ENCODE peak calls at places on chromosomes 11 and 22, in six cellular contexts. H is GM12878, U is A549, N is K562, P is NB4, Z is HepG2. T is an unnamed sample.

GRCh38 chr11:27423125-27423524 is 49.5 kb downstream of the LGR4 start:
- DNase-seq in H (no peak), U (no peak), N (no peak), P (peak), Z (no peak), T (no peak)

GRCh38 chr22:23591846-23592245 is 11.8 kb upstream of the IGLL1 start:
- DNase-seq in H (no peak), U (no peak), N (no peak), P (no peak), Z (no peak), T (no peak)

GRCh38 chr11:33920838-33921613 is 29.1 kb upstream of the LMO2 start:
- DNase-seq in H (peak), U (no peak), N (no peak), P (peak), Z (no peak), T (no peak)

GRCh38 chr11:76327223-76327622 is 53.7 kb downstream of the THAP12 start:
- DNase-seq in H (no peak), U (no peak), N (no peak), P (no peak), Z (no peak), T (no peak)

GRCh38 chr22:22060200-22061084 is 77.9 kb upstream of the TOP3B start:
- DNase-seq in H (no peak), U (peak), N (peak), P (peak), Z (peak), T (peak)

GRCh38 chr22:19066531-19067271 is 55.5 kb downstream of the DGCR2 start:
- DNase-seq in H (no peak), U (no peak), N (no peak), P (no peak), Z (no peak), T (no peak)

GRCh38 chr11:65590240-65590738 is 5.3 kb downstream of the KCNK7 start:
- DNase-seq in H (no peak), U (no peak), N (no peak), P (no peak), Z (no peak), T (no peak)

GRCh38 chr11:27263046-27263445 is 100.0 kb downstream of the CCDC34 start:
- DNase-seq in H (no peak), U (no peak), N (no peak), P (no peak), Z (no peak), T (no peak)

GRCh38 chr11:37926772-37927171 is 1328.7 kb upstream of the RAG2 start:
- DNase-seq in H (no peak), U (no peak), N (no peak), P (no peak), Z (no peak), T (no peak)

GRCh38 chr22:50473855-50474671 is 772 bp downstream of the SBF1 start:
- DNase-seq in H (no peak), U (no peak), N (peak), P (peak), Z (no peak), T (peak)

GRCh38 chr22:34972498-34972897 is 93.5 kb upstream of the ISX start:
- DNase-seq in H (no peak), U (no peak), N (no peak), P (no peak), Z (no peak), T (no peak)

GRCh38 chr11:8127442-8127841 is 41.4 kb downstream of the RIC3 start:
- DNase-seq in H (no peak), U (no peak), N (no peak), P (no peak), Z (no peak), T (no peak)

GRCh38 chr11:10617551-10617950 is 49.1 kb upstream of the LYVE1 start:
- DNase-seq in H (no peak), U (no peak), N (no peak), P (no peak), Z (no peak), T (no peak)

GRCh38 chr22:46681010-46681409 is 57.0 kb downstream of the CERK start:
- DNase-seq in H (no peak), U (peak), N (peak), P (peak), Z (peak), T (no peak)

GRCh38 chr22:41579997-41580355 is 9.7 kb downstream of the PMM1 start:
- DNase-seq in H (no peak), U (no peak), N (no peak), P (no peak), Z (no peak), T (no peak)

GRCh38 chr11:44333271-44334218 is 23.6 kb upstream of the ALX4 start:
- DNase-seq in H (no peak), U (no peak), N (peak), P (peak), Z (peak), T (no peak)

GRCh38 chr22:46750530-46750800 is 12.0 kb upstream of the TBC1D22A start:
- DNase-seq in H (no peak), U (no peak), N (no peak), P (no peak), Z (no peak), T (no peak)

GRCh38 chr11:72091292-72091691 is 10.6 kb downstream of the LRRC51 start:
- DNase-seq in H (no peak), U (peak), N (peak), P (peak), Z (peak), T (peak)

GRCh38 chr11:36352919-36353318 is 56.8 kb downstream of the PRR5L start:
- DNase-seq in H (no peak), U (no peak), N (no peak), P (no peak), Z (no peak), T (no peak)

GRCh38 chr11:73226297-73227006 is 8.4 kb downstream of the P2RY2 start:
- DNase-seq in H (no peak), U (no peak), N (no peak), P (no peak), Z (no peak), T (no peak)

GRCh38 chr11:117199061-117199915 is at the start of gene TAGLN:
- DNase-seq in H (no peak), U (no peak), N (no peak), P (no peak), Z (peak), T (peak)

GRCh38 chr11:43419460-43419859 is 60.7 kb downstream of the TTC17 start:
- DNase-seq in H (no peak), U (peak), N (peak), P (peak), Z (peak), T (peak)

DNA sequence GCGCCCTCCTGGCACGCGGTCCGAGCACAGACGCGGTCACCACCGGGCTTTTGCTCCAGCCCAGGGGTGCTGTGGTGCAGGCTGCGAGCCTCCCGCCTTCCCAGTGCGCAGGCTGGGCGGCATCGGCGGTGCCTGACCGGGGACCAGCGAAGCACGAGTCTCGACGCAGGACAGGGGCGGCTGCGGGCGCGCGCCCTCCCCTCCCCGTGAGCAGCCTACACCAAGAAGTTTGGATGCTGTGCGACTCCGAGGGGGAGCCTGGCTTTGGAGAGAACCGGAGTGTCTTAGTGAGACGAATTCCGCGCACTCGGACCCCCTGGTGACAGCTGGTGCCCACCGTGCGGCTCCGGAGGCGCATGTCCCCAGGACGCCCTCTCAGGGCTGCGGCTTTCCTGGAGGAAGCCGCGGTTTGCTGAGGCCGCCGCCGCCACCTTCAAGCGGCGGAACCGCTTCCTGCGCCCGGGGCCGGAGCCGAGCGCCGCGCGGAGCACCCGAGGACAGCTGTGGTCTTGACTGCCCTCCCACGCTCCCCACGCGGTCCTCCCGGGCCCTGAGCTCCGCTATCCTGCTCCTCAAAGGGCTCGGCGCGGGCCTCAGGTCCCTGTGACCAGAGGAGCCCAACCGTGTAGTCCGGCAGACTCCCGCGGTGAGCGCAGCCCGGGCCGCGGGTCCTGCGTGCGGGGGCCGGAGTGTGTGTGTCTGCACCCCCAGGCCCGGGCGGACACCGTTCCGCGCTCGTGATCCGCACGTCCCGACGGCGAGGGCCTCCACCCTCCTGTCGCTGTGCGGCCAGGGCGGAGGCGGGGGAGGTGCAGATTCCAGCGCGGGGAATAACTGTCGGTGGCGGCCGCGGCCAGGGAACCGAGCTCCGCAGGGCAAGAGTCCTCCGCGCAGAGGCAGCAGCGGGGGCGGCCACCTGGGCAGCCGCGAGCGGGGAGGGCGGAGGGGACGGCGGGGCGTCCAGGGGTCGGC is 1.7 kb downstream of the FGF3 start:
- DNase-seq in H (no peak), U (peak), N (peak), P (peak), Z (no peak), T (no peak)
- TF ChIP-seq MYC in H (no peak), U (no peak), N (no peak), P (peak), Z (no peak), T (no peak)

GRCh38 chr11:112525844-112526590 is 265.4 kb upstream of the PLET1 start:
- DNase-seq in H (no peak), U (no peak), N (no peak), P (no peak), Z (no peak), T (no peak)
- TF ChIP-seq MYC in H (no peak), U (no peak), N (no peak), P (no peak), Z (no peak), T (no peak)

GRCh38 chr11:133136376-133136775 is 395.9 kb downstream of the OPCML start:
- DNase-seq in H (no peak), U (no peak), N (no peak), P (no peak), Z (no peak), T (no peak)
- TF ChIP-seq MYC in H (no peak), U (no peak), N (no peak), P (no peak), Z (no peak), T (no peak)

DNA sequence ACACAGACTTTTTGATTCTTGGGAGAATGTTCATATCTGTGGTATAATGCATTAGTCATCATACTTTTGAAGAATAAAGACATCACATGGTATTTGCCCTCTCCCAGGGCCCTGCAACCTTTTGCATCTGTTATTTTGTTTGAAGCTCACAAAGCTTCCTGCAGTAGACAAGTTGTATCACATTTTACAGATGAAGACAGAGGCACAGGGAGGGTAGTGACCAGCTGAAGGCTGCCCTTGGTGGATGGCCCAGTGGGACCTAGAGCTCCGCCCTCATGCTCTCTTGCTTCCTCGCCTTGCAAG is 66.4 kb downstream of the UBASH3B start:
- DNase-seq in H (no peak), U (no peak), N (no peak), P (peak), Z (no peak), T (peak)
- TF ChIP-seq MYC in H (no peak), U (no peak), N (no peak), P (no peak), Z (no peak), T (no peak)

GRCh38 chr11:955154-956049 is 29.7 kb downstream of the AP2A2 start:
- DNase-seq in H (no peak), U (no peak), N (no peak), P (no peak), Z (no peak), T (no peak)
- TF ChIP-seq MYC in H (no peak), U (no peak), N (no peak), P (no peak), Z (peak), T (no peak)

DNA sequence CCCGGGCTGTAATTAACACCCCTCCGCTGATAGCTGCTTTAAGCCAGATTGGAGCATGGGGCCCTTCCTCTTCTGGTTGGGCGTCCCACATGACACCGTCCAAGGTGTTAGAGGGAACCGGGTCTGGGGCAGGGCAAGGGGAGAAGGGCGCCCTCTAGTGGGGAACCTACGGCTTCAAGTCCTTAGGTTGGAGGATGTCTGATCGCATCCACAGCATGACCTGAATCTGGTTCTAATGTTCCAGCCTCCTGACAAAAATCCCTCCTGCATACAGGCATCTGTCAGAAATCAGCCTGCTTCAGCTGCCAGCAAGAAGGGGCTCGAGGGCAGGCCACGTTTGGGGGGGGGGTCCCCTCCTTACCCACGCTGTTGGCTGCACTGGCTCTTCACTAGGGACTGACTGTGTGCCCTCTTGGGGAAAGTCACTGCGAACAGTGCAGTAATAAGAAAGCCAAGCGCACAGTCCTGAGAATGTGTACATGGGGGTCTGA is 94.2 kb upstream of the TBCEL start:
- DNase-seq in H (no peak), U (peak), N (peak), P (peak), Z (peak), T (peak)
- TF ChIP-seq MYC in H (no peak), U (no peak), N (no peak), P (no peak), Z (no peak), T (no peak)

GRCh38 chr11:55503449-55503848 is 50.8 kb upstream of the OR4C15 start:
- DNase-seq in H (no peak), U (no peak), N (no peak), P (peak), Z (no peak), T (no peak)

GRCh38 chr11:55497068-55497467 is 57.2 kb upstream of the OR4C15 start:
- DNase-seq in H (no peak), U (no peak), N (no peak), P (no peak), Z (no peak), T (no peak)

DNA sequence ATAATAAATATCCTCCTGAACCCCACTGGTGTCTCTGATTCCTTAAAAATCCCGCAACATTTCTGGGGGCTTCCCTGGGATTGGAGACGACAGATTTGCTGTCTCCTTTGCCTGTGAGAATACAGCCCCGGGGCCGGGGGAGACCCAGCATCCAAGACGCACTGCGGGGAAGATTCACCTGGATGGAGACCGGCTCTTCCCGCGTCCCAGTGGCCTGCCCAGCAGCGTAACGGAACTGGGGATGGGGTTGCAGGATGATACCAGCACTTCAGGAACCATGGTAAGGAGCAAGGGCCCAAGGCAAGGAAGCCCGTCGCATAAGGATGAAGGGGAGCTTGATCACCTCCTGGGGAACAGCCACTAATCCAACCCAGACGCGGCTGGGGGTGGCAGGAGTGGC is 53.3 kb upstream of the OR4C15 start:
- DNase-seq in H (no peak), U (no peak), N (no peak), P (no peak), Z (no peak), T (no peak)
- TF ChIP-seq MYC in H (no peak), U (no peak), N (no peak), P (no peak), Z (no peak), T (no peak)